ENCODE peak calls at places on chromosomes 6 and 20, in seven cellular contexts. E is GM12878, P is HCT116, C is SK-N-SH, H is HepG2, L is H1, B is K562. G is an unnamed sample.

GRCh38 chr20:63696628-63697356 is at the start of gene TNFRSF6B:
- DNase-seq in L (no peak), H (no peak), C (peak), P (no peak), B (no peak), E (no peak), G (no peak)

GRCh38 chr6:157137501-157137900 is 185.8 kb downstream of the TMEM242 start:
- DNase-seq in P (no peak), H (no peak), E (no peak), C (no peak), B (no peak), L (no peak), G (no peak)

GRCh38 chr6:54206510-54206909 is 95.3 kb downstream of the MLIP start:
- DNase-seq in B (no peak), C (no peak), H (peak), P (no peak), E (no peak), L (no peak), G (no peak)

GRCh38 chr6:16816891-16817290 is 55.6 kb upstream of the ATXN1 start:
- DNase-seq in C (no peak), L (no peak), B (no peak), P (no peak), H (no peak), E (no peak), G (no peak)

GRCh38 chr6:82396964-82397761 is 33.5 kb downstream of the TPBG start:
- DNase-seq in B (no peak), L (no peak), E (no peak), C (no peak), H (no peak), P (peak), G (no peak)

GRCh38 chr20:4341804-4342560 is 326.6 kb upstream of the RNF24 start:
- DNase-seq in C (no peak), E (no peak), H (no peak), P (no peak), B (no peak), L (no peak), G (no peak)

GRCh38 chr20:37095108-37095608 is 639 bp downstream of the RBL1 start:
- DNase-seq in P (no peak), E (no peak), L (no peak), C (peak), B (peak), H (peak), G (no peak)

GRCh38 chr6:144796070-144796469 is 510.9 kb downstream of the UTRN start:
- DNase-seq in B (no peak), H (no peak), P (no peak), L (no peak), C (no peak), E (no peak), G (no peak)

GRCh38 chr6:149904661-149905370 is 6.9 kb upstream of the RAET1E start:
- DNase-seq in L (no peak), E (no peak), P (no peak), B (no peak), C (no peak), H (no peak), G (no peak)

GRCh38 chr20:42483694-42484303 is 705.9 kb downstream of the PTPRT start:
- DNase-seq in L (peak), H (peak), P (no peak), E (no peak), B (peak), C (peak), G (no peak)

DNA sequence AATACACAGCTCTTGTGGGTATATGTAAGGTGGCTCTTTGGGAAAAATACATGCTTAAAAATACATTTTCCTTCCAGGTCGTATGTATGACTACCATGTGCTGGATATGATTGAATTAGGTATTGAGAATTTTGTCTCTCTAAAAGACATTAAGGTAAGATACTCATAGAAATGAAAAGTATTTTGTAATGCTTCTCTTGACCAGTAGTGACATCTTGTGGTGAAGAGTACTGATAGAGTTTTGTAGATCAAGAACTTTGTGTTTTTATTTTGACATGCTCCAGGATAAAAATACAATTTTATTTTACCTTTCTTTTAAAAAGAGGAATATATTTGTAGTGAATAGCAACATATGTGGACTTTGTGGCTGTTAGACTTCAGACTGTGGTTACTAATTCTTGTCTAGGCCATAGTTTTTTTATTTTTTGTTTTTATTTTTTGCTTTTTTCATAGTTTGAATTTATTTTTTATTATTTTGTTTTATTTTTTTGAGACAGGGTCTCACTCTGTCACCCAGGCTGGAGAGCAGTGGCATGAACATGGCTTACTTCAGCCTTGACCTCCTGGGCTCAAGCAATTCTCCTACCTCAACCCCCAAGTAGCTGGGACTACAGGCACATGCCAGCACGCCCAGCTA is 17.9 kb downstream of the RPF2 start:
- DNase-seq in L (no peak), B (no peak), H (peak), E (no peak), P (no peak), C (no peak), G (peak)
- TF ChIP-seq JUND in L (no peak), B (no peak), H (no peak), E (no peak), P (no peak), C (no peak), G (no peak)

DNA sequence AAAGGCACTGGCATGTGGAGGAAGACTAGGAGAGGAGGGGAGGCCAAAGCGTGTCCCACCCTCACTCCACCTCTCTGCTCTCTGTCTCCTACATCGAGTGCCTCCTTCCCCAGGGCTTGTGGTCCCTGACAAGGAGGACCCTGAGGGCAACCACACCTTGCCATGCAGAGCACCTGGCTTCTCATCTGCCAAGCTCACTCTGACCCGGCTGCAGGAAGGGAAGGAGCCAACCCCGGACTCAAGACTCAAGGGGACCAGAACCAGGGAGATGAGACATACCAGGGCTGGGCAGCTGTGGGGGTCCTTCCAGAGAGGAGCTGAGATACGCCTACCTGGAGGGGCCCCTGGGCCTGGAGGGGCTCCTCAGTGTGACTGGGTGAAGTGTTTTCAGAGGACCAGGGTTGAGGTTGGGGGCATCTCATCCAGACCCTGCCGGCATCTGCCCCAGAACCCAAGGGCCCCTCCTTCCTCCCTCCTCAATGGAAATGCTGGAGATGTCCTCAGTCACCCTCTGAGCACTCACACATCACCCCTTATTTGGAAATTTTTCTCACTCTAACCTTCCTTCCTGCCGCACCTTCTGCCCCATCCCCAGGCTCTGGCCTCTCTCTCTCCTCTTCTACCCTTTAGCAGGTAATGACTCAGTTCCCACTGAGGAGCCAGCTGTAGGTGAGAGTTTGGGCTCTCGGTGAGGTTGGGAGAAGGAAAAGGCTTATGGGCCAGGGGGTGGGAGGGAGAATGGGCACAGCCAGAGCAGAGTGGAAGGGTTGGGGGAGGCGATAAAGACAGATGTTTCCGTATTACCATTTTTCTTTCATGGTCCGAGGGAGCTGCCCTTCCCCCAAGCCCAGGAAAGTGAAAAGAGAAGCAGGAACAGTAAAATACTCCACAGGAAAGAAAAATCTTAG is 32.0 kb upstream of the POU5F1 start:
- DNase-seq in P (no peak), E (no peak), L (no peak), H (no peak), B (no peak), C (no peak), G (no peak)
- TF ChIP-seq JUND in P (no peak), E (no peak), L (no peak), H (no peak), B (no peak), C (no peak), G (no peak)

GRCh38 chr6:160084198-160084776 is 37.3 kb upstream of the SLC22A1 start:
- DNase-seq in B (no peak), H (no peak), E (no peak), L (no peak), P (no peak), C (no peak), G (no peak)

GRCh38 chr6:160085226-160085625 is 36.4 kb upstream of the SLC22A1 start:
- DNase-seq in L (no peak), E (no peak), C (no peak), B (no peak), P (no peak), H (no peak), G (no peak)

GRCh38 chr6:160080097-160080496 is 41.5 kb upstream of the SLC22A1 start:
- DNase-seq in H (no peak), L (no peak), B (no peak), C (no peak), P (no peak), E (no peak), G (no peak)

GRCh38 chr6:160081398-160081797 is 40.2 kb upstream of the SLC22A1 start:
- DNase-seq in P (no peak), E (no peak), C (no peak), L (no peak), B (no peak), H (no peak), G (no peak)

GRCh38 chr6:160082627-160083026 is 39.0 kb upstream of the SLC22A1 start:
- DNase-seq in C (no peak), E (no peak), B (no peak), L (no peak), H (no peak), P (no peak), G (no peak)
- TF ChIP-seq JUND in C (no peak), E (no peak), B (no peak), L (no peak), H (no peak), P (no peak), G (no peak)

DNA sequence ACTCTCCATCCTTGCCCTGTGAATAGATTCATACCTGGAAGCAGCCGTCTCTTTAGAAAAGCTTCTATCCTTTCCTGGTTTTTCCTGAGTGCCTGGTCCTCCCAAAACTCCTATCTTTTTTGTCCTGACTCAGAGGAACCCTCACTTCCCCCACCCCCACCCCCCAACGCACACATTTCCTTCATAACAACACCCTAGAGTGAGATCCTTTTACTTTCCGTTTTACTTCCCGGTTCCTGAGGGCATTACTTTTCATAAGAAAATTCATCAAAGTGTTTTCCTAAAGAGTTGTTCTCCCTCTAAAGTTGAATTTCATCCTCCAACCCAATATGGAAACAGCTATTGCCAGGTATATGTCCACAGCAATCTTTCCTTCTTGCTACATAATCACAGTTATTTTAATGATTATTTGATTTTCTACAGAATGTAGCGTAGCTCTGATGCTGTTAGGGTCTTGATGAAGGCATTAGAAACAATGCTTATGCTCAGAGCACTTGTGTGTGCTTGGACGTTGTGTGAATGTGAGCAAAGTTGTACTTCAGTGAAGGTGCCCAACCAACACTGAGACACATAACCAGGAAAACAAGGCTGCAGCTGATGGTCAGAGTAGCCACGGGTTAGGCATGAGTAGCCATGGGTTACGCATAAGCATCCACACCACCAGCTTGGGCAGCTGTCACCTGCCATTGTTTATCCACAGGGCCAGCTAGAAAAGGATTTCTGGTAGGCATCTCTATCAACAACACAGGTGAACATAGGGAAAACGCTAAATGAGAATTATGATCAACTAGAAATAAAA is 326.8 kb downstream of the NRN1 start:
- DNase-seq in E (no peak), B (no peak), C (no peak), L (no peak), H (no peak), P (no peak), G (no peak)
- TF ChIP-seq JUND in E (no peak), B (no peak), C (no peak), L (no peak), H (no peak), P (no peak), G (no peak)

DNA sequence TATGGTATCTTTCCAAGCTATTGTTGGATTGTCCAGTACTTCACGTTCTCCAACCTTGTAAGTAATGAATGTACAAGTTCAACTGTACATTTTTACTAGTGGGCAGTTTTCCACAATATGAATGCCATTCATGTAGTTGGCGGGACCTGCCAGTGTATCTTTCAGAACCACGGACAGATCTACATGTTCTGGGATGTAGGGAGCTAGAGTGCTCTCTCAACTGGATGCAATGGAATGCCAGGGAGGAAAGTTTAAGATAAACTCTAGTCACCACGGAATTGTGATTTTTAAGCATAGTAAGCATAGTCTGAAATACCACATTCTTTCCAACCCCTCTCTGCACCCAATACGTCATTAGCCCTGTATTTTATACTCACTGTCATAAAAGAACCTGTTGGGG is 21.5 kb upstream of the HLA-C start:
- DNase-seq in P (no peak), E (no peak), H (peak), C (no peak), B (no peak), L (no peak), G (peak)
- TF ChIP-seq JUND in P (no peak), E (no peak), H (no peak), C (no peak), B (no peak), L (no peak), G (no peak)

DNA sequence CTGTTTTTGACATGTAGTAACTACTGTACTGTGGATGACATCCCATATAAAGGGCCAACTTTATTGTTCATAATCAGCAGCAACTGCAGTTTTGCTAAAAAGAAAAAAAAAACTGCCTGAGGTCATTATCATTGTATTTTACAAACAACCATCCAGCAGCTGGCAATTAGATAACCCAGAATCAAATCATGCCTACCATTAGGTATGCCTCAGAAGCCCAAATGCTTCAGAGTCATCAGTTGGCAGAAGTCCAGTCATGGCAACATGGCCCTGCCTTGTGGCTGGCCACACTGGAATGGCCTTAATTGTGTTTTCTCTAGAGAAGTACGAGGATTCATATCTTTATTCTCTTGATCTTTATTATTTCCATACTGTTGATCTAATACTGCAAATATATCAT is 462.4 kb upstream of the NRSN1 start:
- DNase-seq in P (no peak), H (no peak), E (no peak), L (no peak), C (peak), B (no peak), G (no peak)
- TF ChIP-seq JUND in P (no peak), H (no peak), E (no peak), L (no peak), C (no peak), B (no peak), G (no peak)

GRCh38 chr6:28940859-28941680 is 17.3 kb upstream of the TRIM27 start:
- DNase-seq in H (peak), P (peak), L (peak), B (peak), E (peak), C (no peak), G (peak)
- TF ChIP-seq JUND in H (no peak), P (no peak), L (no peak), B (peak), E (no peak), C (no peak), G (no peak)

DNA sequence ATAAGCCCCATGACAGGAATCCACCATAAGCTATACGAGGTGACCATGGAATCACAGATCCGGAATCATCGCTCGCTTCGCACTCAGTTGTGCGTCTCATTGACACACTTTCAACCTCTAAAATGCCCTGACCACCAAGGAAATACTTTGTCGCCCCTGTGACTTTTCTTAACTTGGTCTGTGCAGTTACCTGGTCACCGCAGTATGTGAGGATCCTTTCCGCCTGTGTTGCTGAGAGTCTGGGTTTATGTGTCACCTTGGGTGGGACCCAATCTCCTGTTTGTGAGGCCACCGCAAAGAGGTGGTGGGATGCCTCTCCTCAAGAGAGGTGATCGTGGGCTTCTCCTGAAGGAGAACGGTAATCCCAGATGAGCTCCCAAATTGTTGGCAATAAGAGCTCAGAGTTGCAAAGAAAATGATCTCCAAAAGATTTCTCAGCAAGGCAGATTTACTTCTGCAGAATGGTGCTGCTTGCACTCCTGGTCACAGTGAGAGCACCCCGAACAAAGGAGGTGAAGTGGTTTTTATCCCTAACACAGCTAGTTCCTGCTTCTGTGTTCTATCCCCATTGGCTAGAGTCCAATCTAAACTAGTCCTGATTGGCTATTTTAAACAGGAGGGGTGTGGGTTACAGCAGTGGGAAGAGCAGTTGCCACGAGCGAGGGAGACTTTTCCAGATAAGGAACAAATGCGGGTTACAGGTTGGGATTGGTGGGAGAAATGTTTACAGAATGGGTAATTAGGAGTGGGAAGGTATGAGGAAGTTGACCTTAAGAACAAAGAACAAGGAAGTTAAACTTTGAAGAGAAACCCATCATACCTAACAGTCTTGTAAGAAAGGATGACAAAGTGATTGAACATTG is 9.1 kb upstream of the ZNFX1 start:
- DNase-seq in C (no peak), E (no peak), P (no peak), B (no peak), L (no peak), H (peak), G (peak)
- TF ChIP-seq JUND in C (no peak), E (no peak), P (peak), B (no peak), L (no peak), H (no peak), G (no peak)

DNA sequence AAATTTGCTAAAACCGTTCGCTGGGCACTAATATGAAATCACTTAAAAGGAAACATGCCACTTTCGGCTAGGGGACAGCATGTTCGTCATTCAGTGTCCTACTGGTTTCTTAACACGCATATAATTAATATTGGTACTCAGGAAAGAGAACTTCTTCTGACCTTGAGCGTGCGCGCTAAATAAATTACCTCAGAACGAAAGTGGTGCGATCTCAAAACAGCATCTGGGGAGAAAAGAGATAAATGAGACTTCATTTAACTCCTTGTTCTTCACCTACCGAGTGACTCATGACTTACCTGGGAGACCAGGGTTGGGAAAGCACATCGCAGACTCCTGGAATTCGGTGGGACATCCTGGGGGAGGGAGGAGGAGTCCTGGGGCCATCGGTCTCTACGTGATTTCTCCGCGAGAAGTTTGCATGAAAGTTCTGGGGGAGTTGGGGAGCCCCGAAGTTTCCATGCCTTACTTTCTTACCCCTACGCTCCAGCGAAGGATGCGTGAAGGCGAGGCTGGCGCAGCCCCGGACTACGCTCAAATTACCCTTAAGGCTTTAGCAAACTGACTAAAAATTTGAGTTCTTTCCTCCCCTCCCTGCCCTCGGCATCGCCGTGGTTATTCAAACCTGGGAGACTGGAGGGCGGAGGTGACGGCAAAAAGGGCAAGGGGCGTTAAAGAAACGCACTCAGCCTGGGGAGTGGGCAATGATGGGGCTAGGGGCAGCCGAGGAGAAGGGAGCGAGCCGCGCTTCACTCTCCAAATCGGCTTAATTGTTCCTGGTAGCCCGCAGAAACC is 1.1 kb upstream of the BEND6 start:
- DNase-seq in B (peak), C (peak), L (peak), E (peak), H (no peak), P (no peak), G (no peak)
- TF ChIP-seq JUND in B (no peak), C (no peak), L (no peak), E (peak), H (no peak), P (peak), G (no peak)